ENCODE peak calls at places on chromosomes 6 and 20, in six cellular contexts. One of them, this sample, is unnamed.

GRCh38 chr6:30754631-30755030 is 10.3 kb upstream of the IER3 start:
- DNase-seq in spleen: no peak
- DNase-seq in lower leg skin: no peak
- DNase-seq in midbrain: no peak
- DNase-seq in NCI-H1105 treated with DMSO at 0.1 percent for 48 hours: no peak
- DNase-seq in heart left ventricle: no peak
- DNase-seq in this sample: no peak

GRCh38 chr6:37308084-37308817 is 45.5 kb upstream of the RNF8 start:
- DNase-seq in spleen: no peak
- DNase-seq in lower leg skin: no peak
- DNase-seq in midbrain: no peak
- DNase-seq in NCI-H1105 treated with DMSO at 0.1 percent for 48 hours: peak; percentile 99
- DNase-seq in heart left ventricle: no peak
- DNase-seq in this sample: peak; percentile 59

GRCh38 chr20:34516874-34517542 is 786 bp downstream of the DYNLRB1 start:
- DNase-seq in spleen: peak; percentile 80
- DNase-seq in lower leg skin: no peak
- DNase-seq in midbrain: peak; percentile 64
- DNase-seq in NCI-H1105 treated with DMSO at 0.1 percent for 48 hours: no peak
- DNase-seq in heart left ventricle: no peak
- DNase-seq in this sample: no peak

GRCh38 chr6:111122458-111123286 is 35.4 kb downstream of the SLC16A10 start:
- DNase-seq in spleen: no peak
- DNase-seq in lower leg skin: no peak
- DNase-seq in midbrain: no peak
- DNase-seq in NCI-H1105 treated with DMSO at 0.1 percent for 48 hours: no peak
- DNase-seq in heart left ventricle: no peak
- DNase-seq in this sample: no peak

GRCh38 chr6:123715243-123715863 is 78.6 kb upstream of the TRDN start:
- DNase-seq in spleen: no peak
- DNase-seq in lower leg skin: no peak
- DNase-seq in midbrain: peak; percentile 39
- DNase-seq in NCI-H1105 treated with DMSO at 0.1 percent for 48 hours: peak; percentile 72
- DNase-seq in heart left ventricle: no peak
- DNase-seq in this sample: no peak

GRCh38 chr6:43077981-43078411 is 1.9 kb downstream of the PTK7 start:
- DNase-seq in spleen: no peak
- DNase-seq in lower leg skin: no peak
- DNase-seq in midbrain: no peak
- DNase-seq in NCI-H1105 treated with DMSO at 0.1 percent for 48 hours: no peak
- DNase-seq in heart left ventricle: no peak
- DNase-seq in this sample: no peak

GRCh38 chr20:35660122-35660937 is 4.4 kb downstream of the CPNE1 start:
- DNase-seq in spleen: no peak
- DNase-seq in lower leg skin: no peak
- DNase-seq in midbrain: no peak
- DNase-seq in NCI-H1105 treated with DMSO at 0.1 percent for 48 hours: no peak
- DNase-seq in heart left ventricle: no peak
- DNase-seq in this sample: no peak

GRCh38 chr6:33030245-33030644 is 20.9 kb upstream of the HLA-DOA start:
- DNase-seq in spleen: no peak
- DNase-seq in lower leg skin: no peak
- DNase-seq in midbrain: no peak
- DNase-seq in NCI-H1105 treated with DMSO at 0.1 percent for 48 hours: no peak
- DNase-seq in heart left ventricle: no peak
- DNase-seq in this sample: no peak

GRCh38 chr6:170255426-170256125 is 35.3 kb downstream of the DLL1 start:
- DNase-seq in spleen: peak; percentile 44
- DNase-seq in lower leg skin: no peak
- DNase-seq in midbrain: no peak
- DNase-seq in NCI-H1105 treated with DMSO at 0.1 percent for 48 hours: no peak
- DNase-seq in heart left ventricle: no peak
- DNase-seq in this sample: no peak